ENCODE peak calls at places on chromosomes 1 and 21, in four cellular contexts. V is esophagus muscularis mucosa, E is pancreas, N is psoas muscle. O is an unnamed sample.

GRCh38 chr1:164780863-164781262 is 221.9 kb downstream of the PBX1 start:
- DNase-seq in V (no peak), E (no peak), N (peak; percentile 82), O (peak; percentile 24)

GRCh38 chr1:66335859-66336640 is 197.9 kb upstream of the SGIP1 start:
- DNase-seq in V (peak; percentile 92), E (no peak), N (peak; percentile 86), O (peak; percentile 50)

GRCh38 chr1:59669752-59670312 is 144.9 kb upstream of the HOOK1 start:
- DNase-seq in V (peak; percentile 83), E (no peak), N (peak; percentile 74), O (peak; percentile 56)

GRCh38 chr21:25243809-25244208 is 363.5 kb downstream of the MRPL39 start:
- DNase-seq in V (no peak), E (no peak), N (no peak), O (no peak)

GRCh38 chr1:21673277-21673780 is 4.2 kb upstream of the RAP1GAP start:
- DNase-seq in V (no peak), E (peak; percentile 56), N (peak; percentile 80), O (peak; percentile 66)

GRCh38 chr1:91498498-91499245 is 2.0 kb upstream of the CDC7 start:
- DNase-seq in V (no peak), E (no peak), N (no peak), O (no peak)

GRCh38 chr1:194279975-194280374 is 1093.6 kb upstream of the B3GALT2 start:
- DNase-seq in V (no peak), E (no peak), N (no peak), O (no peak)

GRCh38 chr1:18972991-18973390 is 16.5 kb upstream of the IFFO2 start:
- DNase-seq in V (no peak), E (no peak), N (no peak), O (no peak)

GRCh38 chr1:212752934-212753497 is 38.6 kb downstream of the NSL1 start:
- DNase-seq in V (no peak), E (no peak), N (no peak), O (no peak)

GRCh38 chr1:46041974-46042373 is 90.5 kb downstream of the PIK3R3 start:
- DNase-seq in V (peak; percentile 37), E (no peak), N (peak; percentile 63), O (no peak)

GRCh38 chr1:35243681-35244080 is 24.8 kb upstream of the ZMYM4 start:
- DNase-seq in V (no peak), E (no peak), N (no peak), O (no peak)

GRCh38 chr1:205142105-205142475 is 20.3 kb upstream of the RBBP5 start:
- DNase-seq in V (no peak), E (no peak), N (no peak), O (no peak)

GRCh38 chr21:33367309-33367973 is 35.8 kb upstream of the IFNGR2 start:
- DNase-seq in V (no peak), E (no peak), N (no peak), O (no peak)
- H3K9me3 ChIP-seq in V (peaks cover 11% of the 10 kb centered on the region), E (no peaks in the 10 kb centered on the region), N (peaks cover 11% of the 10 kb centered on the region), O (peaks cover 30% of the 10 kb centered on the region)

DNA sequence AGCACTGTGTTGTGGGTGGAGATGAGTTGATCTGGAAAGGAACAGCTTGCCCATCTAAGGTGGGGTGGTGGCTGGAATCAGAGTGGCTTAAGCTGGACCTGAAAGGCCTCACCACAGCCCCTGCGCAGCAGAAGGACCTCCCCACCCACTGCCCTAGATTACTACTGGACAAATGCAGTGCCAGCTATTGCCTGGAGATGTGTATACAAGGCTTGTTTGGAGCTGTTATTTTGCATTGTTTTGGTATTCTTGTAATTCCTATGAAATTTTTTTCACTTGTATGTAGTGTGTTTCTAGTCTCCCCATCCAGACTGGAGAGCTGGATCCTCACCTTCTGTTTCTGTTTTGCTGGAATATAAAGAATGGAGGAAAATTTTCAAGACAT is 1.3 kb upstream of the SLC30A1 start:
- DNase-seq in V (no peak), E (peak; percentile 4), N (no peak), O (no peak)
- H3K27ac ChIP-seq in V (peak overlapping the region; percentile 95), E (no peak overlapping the region), N (no peak overlapping the region), O (peak overlapping the region; percentile 93)

DNA sequence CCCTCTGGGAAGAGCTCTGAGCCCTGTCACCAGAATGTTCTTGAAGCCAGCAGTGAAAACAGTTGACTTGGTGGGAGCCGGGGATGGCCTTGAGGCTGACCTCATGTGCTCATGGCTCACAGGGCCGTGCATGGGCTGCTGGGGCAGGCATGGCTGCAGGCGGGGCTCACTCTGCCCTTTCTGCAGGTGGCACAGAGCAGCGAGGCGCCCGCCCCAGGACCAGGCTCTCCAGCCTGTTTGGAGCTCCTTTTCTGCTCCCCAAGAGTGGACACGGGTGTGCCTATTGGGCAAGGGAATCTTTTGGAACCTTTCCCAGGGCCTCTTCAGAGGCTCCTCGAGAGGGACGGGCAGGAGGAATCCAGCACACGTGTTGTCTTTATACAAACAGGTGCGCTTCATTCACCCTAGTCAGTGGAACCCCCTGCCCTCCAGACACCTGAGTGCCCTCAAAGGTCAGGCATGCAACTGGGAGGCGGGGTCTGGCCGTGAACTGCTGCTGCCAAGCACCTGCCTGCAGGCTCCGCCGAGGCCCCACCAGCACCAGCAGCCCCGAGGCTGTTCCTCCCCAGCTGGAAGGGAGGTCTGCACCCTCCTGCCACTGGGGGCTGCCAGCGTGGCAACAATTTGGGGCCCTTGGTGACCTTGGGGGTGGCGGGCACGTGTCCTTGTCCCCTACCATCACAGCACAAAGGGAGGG is 2.6 kb upstream of the TTC34 start:
- DNase-seq in V (no peak), E (no peak), N (peak; percentile 34), O (no peak)
- H3K9me3 ChIP-seq in V (no peaks in the 10 kb centered on the region), E (no peaks in the 10 kb centered on the region), N (no peaks in the 10 kb centered on the region), O (no peaks in the 10 kb centered on the region)

DNA sequence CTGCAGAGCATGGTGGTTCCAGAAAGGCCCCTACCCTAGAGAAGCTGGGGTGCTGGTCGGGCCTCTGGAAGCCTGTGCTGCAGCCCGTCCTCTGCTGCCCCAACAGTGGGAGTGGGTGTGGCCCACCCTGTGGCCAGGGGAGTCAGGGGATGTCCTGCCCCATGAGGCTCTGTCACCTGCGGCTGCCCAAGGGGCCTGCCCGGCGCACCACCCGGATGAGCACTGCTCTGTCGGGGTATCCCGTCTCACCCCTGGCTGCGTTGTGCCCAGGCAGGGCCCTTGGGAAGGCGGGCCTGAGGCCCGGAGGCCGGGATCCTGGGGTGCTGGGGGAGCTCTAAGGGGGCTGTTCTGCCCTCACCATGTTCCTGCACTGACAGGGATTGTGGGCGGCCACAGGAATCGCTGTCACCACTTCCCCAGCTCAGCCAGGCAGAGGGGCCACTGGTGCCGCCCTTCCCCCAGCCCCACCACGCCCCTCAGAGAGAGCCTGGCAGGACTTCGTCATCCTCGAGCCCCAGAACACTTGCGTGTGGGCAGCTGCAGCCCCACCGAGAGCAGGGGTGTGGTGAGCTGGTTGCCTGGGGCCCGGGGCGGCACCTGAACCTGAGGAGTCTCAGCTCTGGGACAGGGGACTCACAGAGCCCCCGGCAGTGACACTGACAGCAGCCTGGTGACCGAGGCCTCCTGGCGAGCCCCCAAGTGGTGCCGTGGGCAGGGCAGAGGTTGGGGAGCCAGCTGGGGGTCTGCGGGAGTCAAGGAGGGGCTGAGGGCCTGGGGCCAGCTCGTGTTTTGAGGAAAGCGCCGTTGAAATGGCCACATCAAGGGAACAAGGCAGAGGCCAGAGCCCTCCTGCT is 20.2 kb downstream of the PANK4 start:
- DNase-seq in V (no peak), E (no peak), N (no peak), O (no peak)
- H3K27ac ChIP-seq in V (no peak overlapping the region), E (no peak overlapping the region), N (no peak overlapping the region), O (no peak overlapping the region)